ENCODE peak calls at places on chromosomes 4 and X, in eight cellular contexts. One of them, this sample, is unnamed.
A peak's percentile ranks its signal among the peaks of the same experiment; 100 is the strongest.

GRCh38 chr4:11741190-11741652 is 312.5 kb upstream of the HS3ST1 start:
- DNase-seq in tibial artery: no peak
- DNase-seq in heart right ventricle: no peak
- DNase-seq in CD8-positive, alpha-beta T cell: no peak
- DNase-seq in tibial nerve: no peak
- DNase-seq in adrenal gland: no peak
- DNase-seq in H9: no peak
- DNase-seq in right lobe of liver: no peak
- DNase-seq in this sample: peak; percentile 53

GRCh38 chr4:164935363-164935762 is 42.1 kb downstream of the TRIM61 start:
- DNase-seq in tibial artery: no peak
- DNase-seq in heart right ventricle: no peak
- DNase-seq in CD8-positive, alpha-beta T cell: no peak
- DNase-seq in tibial nerve: no peak
- DNase-seq in adrenal gland: no peak
- DNase-seq in H9: peak; percentile 51
- DNase-seq in right lobe of liver: no peak
- DNase-seq in this sample: no peak

GRCh38 chr4:123555500-123556273 is 159.1 kb downstream of the SPRY1 start:
- DNase-seq in tibial artery: peak; percentile 95
- DNase-seq in heart right ventricle: peak; percentile 87
- DNase-seq in CD8-positive, alpha-beta T cell: no peak
- DNase-seq in tibial nerve: peak; percentile 81
- DNase-seq in adrenal gland: peak; percentile 89
- DNase-seq in H9: no peak
- DNase-seq in right lobe of liver: peak; percentile 95
- DNase-seq in this sample: peak; percentile 75

GRCh38 chr4:157080605-157081004 is 4.7 kb downstream of the GLRB start:
- DNase-seq in tibial artery: no peak
- DNase-seq in heart right ventricle: no peak
- DNase-seq in CD8-positive, alpha-beta T cell: no peak
- DNase-seq in tibial nerve: no peak
- DNase-seq in adrenal gland: no peak
- DNase-seq in H9: no peak
- DNase-seq in right lobe of liver: no peak
- DNase-seq in this sample: no peak

GRCh38 chr4:89799071-89799470 is 37.9 kb downstream of the SNCA start:
- DNase-seq in tibial artery: no peak
- DNase-seq in heart right ventricle: no peak
- DNase-seq in CD8-positive, alpha-beta T cell: no peak
- DNase-seq in tibial nerve: no peak
- DNase-seq in adrenal gland: no peak
- DNase-seq in H9: no peak
- DNase-seq in right lobe of liver: no peak
- DNase-seq in this sample: no peak

GRCh38 chrX:131068945-131069719 is 11.0 kb downstream of the ARHGAP36 start:
- DNase-seq in tibial artery: no peak
- DNase-seq in heart right ventricle: no peak
- DNase-seq in CD8-positive, alpha-beta T cell: no peak
- DNase-seq in tibial nerve: no peak
- DNase-seq in adrenal gland: peak; percentile 68
- DNase-seq in H9: peak; percentile 85
- DNase-seq in right lobe of liver: no peak
- DNase-seq in this sample: no peak

GRCh38 chr4:118783887-118784286 is 52.0 kb downstream of the SEC24D start:
- DNase-seq in tibial artery: no peak
- DNase-seq in heart right ventricle: no peak
- DNase-seq in CD8-positive, alpha-beta T cell: no peak
- DNase-seq in tibial nerve: no peak
- DNase-seq in adrenal gland: no peak
- DNase-seq in H9: no peak
- DNase-seq in right lobe of liver: no peak
- DNase-seq in this sample: no peak

GRCh38 chrX:143873343-143873742 is 10.5 kb upstream of the UBE2NL start:
- DNase-seq in tibial artery: no peak
- DNase-seq in heart right ventricle: no peak
- DNase-seq in CD8-positive, alpha-beta T cell: no peak
- DNase-seq in tibial nerve: no peak
- DNase-seq in adrenal gland: no peak
- DNase-seq in H9: no peak
- DNase-seq in right lobe of liver: no peak
- DNase-seq in this sample: peak; percentile 1

GRCh38 chrX:118022803-118023202 is 93.8 kb downstream of the KLHL13 start:
- DNase-seq in tibial artery: no peak
- DNase-seq in heart right ventricle: no peak
- DNase-seq in CD8-positive, alpha-beta T cell: no peak
- DNase-seq in tibial nerve: no peak
- DNase-seq in adrenal gland: no peak
- DNase-seq in H9: no peak
- DNase-seq in right lobe of liver: no peak
- DNase-seq in this sample: no peak

GRCh38 chrX:19747672-19748610 is 139.5 kb downstream of the SH3KBP1 start:
- DNase-seq in tibial artery: no peak
- DNase-seq in heart right ventricle: no peak
- DNase-seq in CD8-positive, alpha-beta T cell: peak; percentile 87
- DNase-seq in tibial nerve: no peak
- DNase-seq in adrenal gland: no peak
- DNase-seq in H9: no peak
- DNase-seq in right lobe of liver: no peak
- DNase-seq in this sample: no peak

GRCh38 chr4:20684852-20685763 is 15.2 kb upstream of the PACRGL start:
- DNase-seq in tibial artery: no peak
- DNase-seq in heart right ventricle: no peak
- DNase-seq in CD8-positive, alpha-beta T cell: no peak
- DNase-seq in tibial nerve: no peak
- DNase-seq in adrenal gland: no peak
- DNase-seq in H9: no peak
- DNase-seq in right lobe of liver: no peak
- DNase-seq in this sample: no peak

GRCh38 chrX:70171636-70172035 is 5.6 kb upstream of the DGAT2L6 start:
- DNase-seq in tibial artery: no peak
- DNase-seq in heart right ventricle: no peak
- DNase-seq in CD8-positive, alpha-beta T cell: no peak
- DNase-seq in tibial nerve: no peak
- DNase-seq in adrenal gland: no peak
- DNase-seq in H9: no peak
- DNase-seq in right lobe of liver: no peak
- DNase-seq in this sample: peak; percentile 54

GRCh38 chr4:176896211-176896610 is 103.5 kb upstream of the VEGFC start:
- DNase-seq in tibial artery: no peak
- DNase-seq in heart right ventricle: no peak
- DNase-seq in CD8-positive, alpha-beta T cell: no peak
- DNase-seq in tibial nerve: no peak
- DNase-seq in adrenal gland: no peak
- DNase-seq in H9: no peak
- DNase-seq in right lobe of liver: no peak
- DNase-seq in this sample: no peak

GRCh38 chrX:150060406-150060805 is 122.1 kb upstream of the EOLA2 start:
- DNase-seq in tibial artery: no peak
- DNase-seq in heart right ventricle: no peak
- DNase-seq in CD8-positive, alpha-beta T cell: no peak
- DNase-seq in tibial nerve: no peak
- DNase-seq in adrenal gland: no peak
- DNase-seq in H9: no peak
- DNase-seq in right lobe of liver: no peak
- DNase-seq in this sample: no peak

GRCh38 chrX:45505214-45505613 is 304.5 kb upstream of the DIPK2B start:
- DNase-seq in tibial artery: no peak
- DNase-seq in heart right ventricle: no peak
- DNase-seq in CD8-positive, alpha-beta T cell: no peak
- DNase-seq in tibial nerve: no peak
- DNase-seq in adrenal gland: no peak
- DNase-seq in H9: no peak
- DNase-seq in right lobe of liver: no peak
- DNase-seq in this sample: peak; percentile 69

GRCh38 chr4:111630705-111631104 is 514.5 kb upstream of the FAM241A start:
- DNase-seq in tibial artery: no peak
- DNase-seq in heart right ventricle: no peak
- DNase-seq in CD8-positive, alpha-beta T cell: no peak
- DNase-seq in tibial nerve: no peak
- DNase-seq in adrenal gland: no peak
- DNase-seq in H9: no peak
- DNase-seq in right lobe of liver: no peak
- DNase-seq in this sample: peak; percentile 34

DNA sequence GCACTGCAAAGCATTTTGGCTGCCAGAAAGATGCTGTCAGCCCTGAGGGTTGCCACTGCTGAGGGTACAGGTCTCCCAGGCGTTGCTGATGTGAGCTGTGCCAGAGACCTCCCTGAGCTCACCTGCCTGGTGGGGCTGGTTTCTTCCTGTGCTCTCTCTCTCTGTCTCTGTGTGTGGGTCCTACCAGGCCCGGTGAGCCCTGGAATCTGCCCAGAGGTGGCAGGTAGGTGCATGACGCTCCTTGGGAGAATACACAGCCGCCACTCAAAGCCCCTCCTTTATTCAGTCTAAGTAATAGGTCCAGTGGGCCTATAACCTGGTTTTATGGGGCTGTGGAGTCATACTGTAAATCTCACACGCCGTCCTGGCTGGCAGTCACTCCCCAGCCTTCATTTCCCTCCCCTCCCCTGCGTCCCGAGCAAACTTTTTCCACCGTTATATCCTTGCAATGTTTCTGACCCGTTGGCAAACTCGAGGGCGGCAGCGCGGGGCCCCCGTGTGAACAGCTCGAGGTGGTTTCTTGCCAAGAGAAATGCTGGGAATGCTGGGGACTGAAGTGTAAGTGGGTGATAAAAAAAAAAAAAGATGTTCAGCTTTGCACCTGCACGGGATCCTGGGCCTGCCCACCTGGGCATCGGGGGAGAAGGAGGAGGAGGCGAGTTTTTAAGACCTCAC is 245.9 kb downstream of the CRLF2 start:
- DNase-seq in tibial artery: no peak
- DNase-seq in heart right ventricle: no peak
- DNase-seq in CD8-positive, alpha-beta T cell: no peak
- DNase-seq in tibial nerve: no peak
- DNase-seq in adrenal gland: no peak
- DNase-seq in H9: no peak
- DNase-seq in right lobe of liver: no peak
- DNase-seq in this sample: no peak
- H3K27ac ChIP-seq in tibial artery: no peak overlapping the region
- H3K27ac ChIP-seq in heart right ventricle: no peak overlapping the region
- H3K27ac ChIP-seq in CD8-positive, alpha-beta T cell: no peak overlapping the region
- H3K27ac ChIP-seq in tibial nerve: no peak overlapping the region
- H3K27ac ChIP-seq in adrenal gland: no peak overlapping the region
- H3K27ac ChIP-seq in H9: no peak overlapping the region
- H3K27ac ChIP-seq in right lobe of liver: no peak overlapping the region
- H3K27ac ChIP-seq in this sample: no peak overlapping the region

GRCh38 chr4:131093303-131093702 is 1997.4 kb downstream of the C4orf33 start:
- DNase-seq in tibial artery: no peak
- DNase-seq in heart right ventricle: no peak
- DNase-seq in CD8-positive, alpha-beta T cell: no peak
- DNase-seq in tibial nerve: no peak
- DNase-seq in adrenal gland: no peak
- DNase-seq in H9: no peak
- DNase-seq in right lobe of liver: no peak
- DNase-seq in this sample: peak; percentile 50

DNA sequence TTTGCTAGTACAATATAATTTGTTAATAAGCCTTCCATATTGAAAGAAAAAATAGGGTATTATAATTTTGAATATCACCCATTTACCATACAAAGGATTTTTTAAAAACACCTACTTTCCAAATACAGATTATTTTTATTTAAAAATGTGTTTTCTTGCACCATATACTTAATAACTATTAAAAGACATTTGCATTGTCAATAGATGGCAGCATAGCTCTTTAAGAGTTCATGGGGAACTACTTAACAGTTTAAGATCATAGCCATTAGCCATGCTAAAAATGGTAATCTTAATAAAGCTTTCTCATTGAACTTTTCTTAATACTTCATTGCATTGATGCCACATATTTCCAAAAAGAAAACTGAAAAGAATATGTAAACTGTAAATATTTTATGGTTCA is 1995.9 kb downstream of the C4orf33 start:
- DNase-seq in tibial artery: no peak
- DNase-seq in heart right ventricle: no peak
- DNase-seq in CD8-positive, alpha-beta T cell: no peak
- DNase-seq in tibial nerve: no peak
- DNase-seq in adrenal gland: no peak
- DNase-seq in H9: no peak
- DNase-seq in right lobe of liver: no peak
- DNase-seq in this sample: peak; percentile 35
- TF ChIP-seq CTCF in tibial artery: no peak
- TF ChIP-seq CTCF in heart right ventricle: peak; percentile 30
- TF ChIP-seq CTCF in CD8-positive, alpha-beta T cell: no peak
- TF ChIP-seq CTCF in tibial nerve: peak; percentile 15
- TF ChIP-seq CTCF in adrenal gland: peak; percentile 11
- TF ChIP-seq CTCF in H9: peak; percentile 71
- TF ChIP-seq CTCF in right lobe of liver: peak; percentile 22
- TF ChIP-seq CTCF in this sample: peak; percentile 72

GRCh38 chr4:2241003-2241402 is 918 bp downstream of the HAUS3 start:
- DNase-seq in tibial artery: no peak
- DNase-seq in heart right ventricle: no peak
- DNase-seq in CD8-positive, alpha-beta T cell: no peak
- DNase-seq in tibial nerve: no peak
- DNase-seq in adrenal gland: no peak
- DNase-seq in H9: no peak
- DNase-seq in right lobe of liver: no peak
- DNase-seq in this sample: no peak
- H3K27ac ChIP-seq in tibial artery: peak overlapping the region; percentile 71
- H3K27ac ChIP-seq in heart right ventricle: no peak overlapping the region
- H3K27ac ChIP-seq in CD8-positive, alpha-beta T cell: peak overlapping the region; percentile 88
- H3K27ac ChIP-seq in tibial nerve: peak overlapping the region; percentile 74
- H3K27ac ChIP-seq in adrenal gland: peak overlapping the region; percentile 85
- H3K27ac ChIP-seq in H9: no peak overlapping the region
- H3K27ac ChIP-seq in right lobe of liver: no peak overlapping the region
- H3K27ac ChIP-seq in this sample: peak overlapping the region; percentile 18

GRCh38 chr4:16764622-16765021 is 133.8 kb downstream of the LDB2 start:
- DNase-seq in tibial artery: no peak
- DNase-seq in heart right ventricle: no peak
- DNase-seq in CD8-positive, alpha-beta T cell: no peak
- DNase-seq in tibial nerve: no peak
- DNase-seq in adrenal gland: no peak
- DNase-seq in H9: peak; percentile 64
- DNase-seq in right lobe of liver: no peak
- DNase-seq in this sample: no peak
- TF ChIP-seq CTCF in tibial artery: peak; percentile 9
- TF ChIP-seq CTCF in heart right ventricle: peak; percentile 24
- TF ChIP-seq CTCF in CD8-positive, alpha-beta T cell: no peak
- TF ChIP-seq CTCF in tibial nerve: no peak
- TF ChIP-seq CTCF in adrenal gland: no peak
- TF ChIP-seq CTCF in H9: peak; percentile 79
- TF ChIP-seq CTCF in right lobe of liver: peak; percentile 41
- TF ChIP-seq CTCF in this sample: no peak

DNA sequence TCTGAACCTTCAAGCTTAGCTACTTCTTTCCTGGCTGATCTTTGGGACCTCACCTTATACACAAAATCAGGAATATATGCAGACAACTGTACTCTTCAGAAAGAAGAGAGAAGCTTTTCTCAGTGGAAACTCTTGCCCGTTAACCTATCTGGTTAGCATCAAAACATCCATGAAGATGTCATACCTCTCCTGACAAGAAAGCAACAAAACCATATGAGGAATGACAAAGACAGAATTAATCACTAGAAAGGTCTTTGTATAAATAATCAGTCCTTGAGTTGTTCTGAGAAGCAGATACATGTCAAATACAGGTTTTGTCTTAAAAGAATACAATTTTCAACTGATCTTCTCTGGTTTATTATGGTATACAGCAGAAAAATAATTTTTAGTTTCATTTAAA is 130.8 kb downstream of the FAT4 start:
- DNase-seq in tibial artery: no peak
- DNase-seq in heart right ventricle: no peak
- DNase-seq in CD8-positive, alpha-beta T cell: no peak
- DNase-seq in tibial nerve: no peak
- DNase-seq in adrenal gland: no peak
- DNase-seq in H9: no peak
- DNase-seq in right lobe of liver: no peak
- DNase-seq in this sample: no peak
- H3K27ac ChIP-seq in tibial artery: no peak overlapping the region
- H3K27ac ChIP-seq in heart right ventricle: no peak overlapping the region
- H3K27ac ChIP-seq in CD8-positive, alpha-beta T cell: no peak overlapping the region
- H3K27ac ChIP-seq in tibial nerve: no peak overlapping the region
- H3K27ac ChIP-seq in adrenal gland: no peak overlapping the region
- H3K27ac ChIP-seq in H9: no peak overlapping the region
- H3K27ac ChIP-seq in right lobe of liver: no peak overlapping the region
- H3K27ac ChIP-seq in this sample: no peak overlapping the region